ENCODE peak calls at places on chromosomes 16 and 17, in eight cellular contexts. M is esophagus squamous epithelium, E is prostate gland, D is endothelial cell of umbilical vein, H is IMR-90, F is HCT116, G is body of pancreas, U is breast epithelium. X is an unnamed sample.

GRCh38 chr17:34285304-34285792 is at the start of gene CCL11:
- DNase-seq in M (no peak), E (no peak), D (no peak), H (no peak), F (no peak), G (no peak), U (no peak), X (no peak)

GRCh38 chr17:38507436-38507835 is 79.2 kb downstream of the ARHGAP23 start:
- DNase-seq in M (no peak), E (no peak), D (no peak), H (no peak), F (no peak), G (no peak), U (no peak), X (no peak)

GRCh38 chr16:31458073-31458834 is 1.0 kb upstream of the ARMC5 start:
- DNase-seq in M (no peak), E (no peak), D (peak; percentile 57), H (peak; percentile 45), F (no peak), G (peak; percentile 60), U (no peak), X (no peak)

GRCh38 chr16:84465154-84465553 is 39.3 kb downstream of the MEAK7 start:
- DNase-seq in M (no peak), E (no peak), D (no peak), H (no peak), F (no peak), G (no peak), U (peak; percentile 37), X (peak; percentile 11)

GRCh38 chr17:74165811-74166365 is 37.6 kb upstream of the RPL38 start:
- DNase-seq in M (no peak), E (no peak), D (no peak), H (no peak), F (no peak), G (no peak), U (no peak), X (no peak)

GRCh38 chr16:53714080-53715050 is 10.4 kb downstream of the FTO start:
- DNase-seq in M (no peak), E (no peak), D (no peak), H (no peak), F (no peak), G (no peak), U (no peak), X (no peak)

GRCh38 chr17:37045271-37045946 is 96.7 kb downstream of the AATF start:
- DNase-seq in M (no peak), E (no peak), D (no peak), H (no peak), F (no peak), G (no peak), U (no peak), X (no peak)

GRCh38 chr16:83404261-83404660 is 403.5 kb upstream of the HSBP1 start:
- DNase-seq in M (no peak), E (no peak), D (no peak), H (no peak), F (no peak), G (no peak), U (no peak), X (no peak)

GRCh38 chr17:73175962-73176565 is 11.3 kb downstream of the SSTR2 start:
- DNase-seq in M (no peak), E (no peak), D (no peak), H (no peak), F (no peak), G (no peak), U (no peak), X (no peak)

GRCh38 chr17:15288859-15289258 is 23.7 kb upstream of the PMP22 start:
- DNase-seq in M (no peak), E (no peak), D (no peak), H (no peak), F (no peak), G (no peak), U (no peak), X (no peak)

GRCh38 chr16:11138026-11138768 is 117.8 kb downstream of the SOCS1 start:
- DNase-seq in M (no peak), E (no peak), D (peak; percentile 41), H (no peak), F (no peak), G (no peak), U (no peak), X (no peak)

GRCh38 chr17:44738214-44738906 is 20.4 kb upstream of the ADAM11 start:
- DNase-seq in M (no peak), E (no peak), D (no peak), H (peak; percentile 49), F (no peak), G (no peak), U (no peak), X (no peak)

GRCh38 chr16:27202923-27203428 is 350 bp upstream of the KDM8 start:
- DNase-seq in M (no peak), E (no peak), D (no peak), H (no peak), F (no peak), G (no peak), U (no peak), X (no peak)

GRCh38 chr17:83118071-83118841 is 38.8 kb downstream of the METRNL start:
- DNase-seq in M (no peak), E (no peak), D (no peak), H (no peak), F (no peak), G (no peak), U (no peak), X (peak; percentile 8)

GRCh38 chr16:5523794-5524193 is 426.2 kb upstream of the EEF2KMT start:
- DNase-seq in M (no peak), E (no peak), D (no peak), H (no peak), F (no peak), G (no peak), U (no peak), X (no peak)

GRCh38 chr17:47866941-47867340 is 16.0 kb upstream of the SP6 start:
- DNase-seq in M (no peak), E (no peak), D (no peak), H (no peak), F (no peak), G (no peak), U (no peak), X (no peak)

GRCh38 chr17:56752263-56752662 is 81.5 kb downstream of the C17orf67 start:
- DNase-seq in M (no peak), E (no peak), D (peak; percentile 23), H (peak; percentile 18), F (no peak), G (no peak), U (no peak), X (no peak)

GRCh38 chr17:14301761-14302401 is 1.0 kb downstream of the HS3ST3B1 start:
- DNase-seq in M (no peak), E (no peak), D (peak; percentile 10), H (peak; percentile 48), F (no peak), G (peak; percentile 26), U (no peak), X (peak; percentile 45)

GRCh38 chr17:1398900-1399299 is 1.1 kb downstream of the YWHAE start:
- DNase-seq in M (no peak), E (peak; percentile 20), D (peak; percentile 47), H (peak; percentile 40), F (no peak), G (no peak), U (no peak), X (no peak)

GRCh38 chr17:77194179-77194578 is 53.4 kb downstream of the SEC14L1 start:
- DNase-seq in M (no peak), E (no peak), D (no peak), H (no peak), F (no peak), G (no peak), U (no peak), X (no peak)

GRCh38 chr17:76586741-76587487 is 1.3 kb upstream of the ST6GALNAC2 start:
- DNase-seq in M (no peak), E (peak; percentile 59), D (no peak), H (no peak), F (no peak), G (no peak), U (no peak), X (no peak)

GRCh38 chr16:1183235-1183907 is 30.5 kb downstream of the CACNA1H start:
- DNase-seq in M (no peak), E (no peak), D (peak; percentile 8), H (peak; percentile 63), F (no peak), G (peak; percentile 41), U (no peak), X (peak; percentile 81)

GRCh38 chr17:35129154-35129972 is 7.9 kb downstream of the FNDC8 start:
- DNase-seq in M (no peak), E (no peak), D (no peak), H (peak; percentile 32), F (no peak), G (no peak), U (no peak), X (no peak)

GRCh38 chr17:42677921-42678781 is 1.4 kb upstream of the PLEKHH3 start:
- DNase-seq in M (peak; percentile 63), E (peak; percentile 70), D (peak; percentile 81), H (peak; percentile 73), F (peak; percentile 96), G (peak; percentile 92), U (no peak), X (peak; percentile 90)
- TF ChIP-seq POLR2A in M (peak; percentile 47), E (peak; percentile 39), D (peak; percentile 0), H (peak; percentile 30), F (peak; percentile 76), G (peak; percentile 62), U (no peak), X (no peak)

GRCh38 chr17:57873261-57874057 is 23.6 kb upstream of the MRPS23 start:
- DNase-seq in M (no peak), E (no peak), D (peak; percentile 42), H (no peak), F (no peak), G (no peak), U (no peak), X (no peak)
- H3K4me1 ChIP-seq in M (peaks cover 62% of the 10 kb centered on the region), E (peaks cover 23% of the 10 kb centered on the region), D (peaks cover 58% of the 10 kb centered on the region), H (peaks cover 56% of the 10 kb centered on the region), F (peaks cover 71% of the 10 kb centered on the region), G (peaks cover 38% of the 10 kb centered on the region), U (peaks cover 26% of the 10 kb centered on the region), X (peaks cover 51% of the 10 kb centered on the region)

GRCh38 chr17:51034800-51035199 is 85.9 kb downstream of the SPAG9 start:
- DNase-seq in M (no peak), E (no peak), D (no peak), H (no peak), F (no peak), G (no peak), U (no peak), X (no peak)

GRCh38 chr17:51028176-51028863 is 92.3 kb downstream of the SPAG9 start:
- DNase-seq in M (no peak), E (no peak), D (no peak), H (peak; percentile 17), F (no peak), G (no peak), U (no peak), X (no peak)

GRCh38 chr17:51032850-51033249 is 87.8 kb downstream of the SPAG9 start:
- DNase-seq in M (no peak), E (no peak), D (no peak), H (peak; percentile 64), F (no peak), G (no peak), U (no peak), X (no peak)

GRCh38 chr17:51029568-51030463 is 90.9 kb downstream of the SPAG9 start:
- DNase-seq in M (no peak), E (no peak), D (peak; percentile 61), H (peak; percentile 54), F (no peak), G (no peak), U (no peak), X (no peak)

GRCh38 chr17:51029142-51029541 is 91.5 kb downstream of the SPAG9 start:
- DNase-seq in M (no peak), E (no peak), D (no peak), H (no peak), F (no peak), G (no peak), U (no peak), X (no peak)
- H3K27ac ChIP-seq in M (peak overlapping the region; percentile 18), E (peak overlapping the region; percentile 59), D (no peak overlapping the region), H (no peak overlapping the region), F (no peak overlapping the region), G (peak overlapping the region; percentile 31), U (no peak overlapping the region), X (peak overlapping the region; percentile 89)

GRCh38 chr17:27575100-27575911 is 55.7 kb upstream of the LGALS9 start:
- DNase-seq in M (no peak), E (no peak), D (no peak), H (no peak), F (no peak), G (no peak), U (no peak), X (no peak)
- TF ChIP-seq POLR2A in M (no peak), E (no peak), D (no peak), H (no peak), F (no peak), G (no peak), U (no peak), X (no peak)

X was measured in heart left ventricle.